ENCODE peak calls at places on chromosomes 2 and 18, in five cellular contexts. N is prostate gland, G is H54, A is transverse colon, I is stomach. S is an unnamed sample.

GRCh38 chr2:234556848-234557573 is 60.1 kb upstream of the ARL4C start:
- DNase-seq in N (peak; percentile 15), G (peak; percentile 38), I (peak; percentile 28), A (no peak), S (no peak)

GRCh38 chr2:227228061-227228667 is 63.7 kb downstream of the COL4A3 start:
- DNase-seq in A (peak; percentile 55), N (peak; percentile 63), G (no peak), I (peak; percentile 39), S (no peak)

GRCh38 chr18:28439870-28440269 is 262.9 kb upstream of the CDH2 start:
- DNase-seq in G (no peak), I (no peak), N (no peak), A (no peak), S (no peak)

GRCh38 chr2:132607407-132607806 is 62.6 kb downstream of the LYPD1 start:
- DNase-seq in G (no peak), A (no peak), I (no peak), N (no peak), S (no peak)

GRCh38 chr2:46364797-46365457 is 67.7 kb downstream of the EPAS1 start:
- DNase-seq in N (peak; percentile 29), I (peak; percentile 43), G (peak; percentile 30), A (peak; percentile 37), S (no peak)

GRCh38 chr2:234438322-234438977 is 58.4 kb downstream of the ARL4C start:
- DNase-seq in G (no peak), N (no peak), I (no peak), A (no peak), S (no peak)

GRCh38 chr2:73291093-73291460 is 2.3 kb downstream of the EGR4 start:
- DNase-seq in G (no peak), N (no peak), I (no peak), A (peak; percentile 45), S (no peak)

GRCh38 chr2:105397025-105397722 is 1.7 kb downstream of the FHL2 start:
- DNase-seq in I (no peak), A (peak; percentile 11), G (no peak), N (no peak), S (no peak)

GRCh38 chr18:79523221-79523737 is 127.5 kb downstream of the NFATC1 start:
- DNase-seq in I (no peak), G (no peak), N (no peak), A (no peak), S (no peak)

GRCh38 chr2:121356058-121356640 is 71.1 kb upstream of the TFCP2L1 start:
- DNase-seq in A (peak; percentile 59), I (peak; percentile 56), G (peak; percentile 48), N (peak; percentile 74), S (no peak)

GRCh38 chr2:32788106-32788505 is 158.6 kb upstream of the LTBP1 start:
- DNase-seq in A (no peak), N (no peak), I (no peak), G (no peak), S (no peak)

GRCh38 chr2:75431276-75431675 is 129.5 kb downstream of the EVA1A start:
- DNase-seq in G (no peak), N (no peak), I (no peak), A (no peak), S (no peak)

GRCh38 chr18:48850891-48851302 is 99.9 kb downstream of the SMAD7 start:
- DNase-seq in A (no peak), G (no peak), N (no peak), I (no peak), S (no peak)

GRCh38 chr2:187497858-187498463 is 49.9 kb upstream of the CALCRL start:
- DNase-seq in N (no peak), I (no peak), G (no peak), A (no peak), S (no peak)

GRCh38 chr2:152483276-152483996 is 148.5 kb downstream of the FMNL2 start:
- DNase-seq in G (no peak), I (no peak), N (no peak), A (no peak), S (no peak)

GRCh38 chr18:62569081-62569480 is 46.3 kb downstream of the ZCCHC2 start:
- DNase-seq in A (no peak), N (no peak), G (no peak), I (no peak), S (no peak)

GRCh38 chr18:78160961-78161656 is 818.5 kb upstream of the SALL3 start:
- DNase-seq in I (no peak), G (no peak), A (no peak), N (no peak), S (no peak)

GRCh38 chr2:168008796-168009195 is 238.6 kb downstream of the STK39 start:
- DNase-seq in G (no peak), A (peak; percentile 35), N (no peak), I (no peak), S (no peak)

GRCh38 chr2:161166538-161167409 is 6.5 kb downstream of the TANK start:
- DNase-seq in I (no peak), A (no peak), G (no peak), N (no peak), S (no peak)

GRCh38 chr2:196442211-196442610 is 197.3 kb upstream of the CCDC150 start:
- DNase-seq in G (no peak), N (no peak), A (no peak), I (no peak), S (no peak)

GRCh38 chr2:47032773-47033101 is 117.1 kb upstream of the MCFD2 start:
- DNase-seq in N (no peak), A (no peak), I (no peak), G (no peak), S (no peak)

GRCh38 chr2:241657851-241658254 is 20.4 kb downstream of the ATG4B start:
- DNase-seq in N (peak; percentile 51), G (no peak), A (no peak), I (no peak), S (no peak)

GRCh38 chr2:241658296-241658695 is 20.8 kb downstream of the ATG4B start:
- DNase-seq in G (no peak), N (no peak), A (no peak), I (no peak), S (no peak)

GRCh38 chr2:241655516-241656189 is 18.2 kb downstream of the ATG4B start:
- DNase-seq in G (no peak), N (no peak), I (no peak), A (no peak), S (no peak)

GRCh38 chr2:241654551-241654950 is 17.1 kb downstream of the ATG4B start:
- DNase-seq in N (no peak), I (no peak), A (no peak), G (no peak), S (no peak)

GRCh38 chr2:241656190-241656741 is 18.8 kb downstream of the ATG4B start:
- DNase-seq in A (no peak), G (no peak), N (no peak), I (no peak), S (no peak)
- TF ChIP-seq POLR2A in A (no peak), G (no peak), N (no peak), I (no peak), S (no peak)

GRCh38 chr2:188975497-188976102 is 1.4 kb downstream of the COL3A1 start:
- DNase-seq in N (no peak), A (peak; percentile 21), I (no peak), G (no peak), S (no peak)
- TF ChIP-seq POLR2A in N (no peak), A (peak; percentile 66), I (no peak), G (no peak), S (no peak)

GRCh38 chr18:22067109-22067508 is 102.3 kb upstream of the GATA6 start:
- DNase-seq in G (no peak), N (no peak), I (no peak), A (no peak), S (no peak)

GRCh38 chr18:22063672-22064071 is 105.7 kb upstream of the GATA6 start:
- DNase-seq in G (no peak), A (no peak), I (no peak), N (no peak), S (no peak)

GRCh38 chr18:22065311-22065710 is 104.1 kb upstream of the GATA6 start:
- DNase-seq in A (no peak), I (no peak), G (no peak), N (no peak), S (no peak)

GRCh38 chr18:22067682-22068081 is 101.7 kb upstream of the GATA6 start:
- DNase-seq in I (no peak), A (no peak), N (no peak), G (no peak), S (no peak)

DNA sequence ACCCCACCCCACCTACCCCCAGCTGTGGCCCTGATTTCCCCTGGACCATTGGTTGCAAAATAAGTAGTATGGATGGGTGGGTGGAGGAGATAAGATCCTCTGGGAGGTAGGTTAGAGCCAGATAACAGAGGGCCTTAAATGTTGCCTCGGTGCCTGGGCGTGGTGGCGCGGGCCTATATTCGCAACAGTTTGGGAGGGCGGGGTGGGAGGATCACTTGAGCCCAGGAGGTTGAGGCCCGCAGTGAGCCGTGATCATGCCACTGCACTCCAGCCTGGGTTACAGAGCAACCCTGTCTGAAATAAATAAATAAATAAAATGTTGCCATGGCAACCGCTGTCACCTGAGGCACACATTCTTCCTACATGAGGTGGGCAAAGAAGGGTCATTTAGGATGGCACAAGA is 103.3 kb upstream of the GATA6 start:
- DNase-seq in G (no peak), A (no peak), I (no peak), N (no peak), S (no peak)
- TF ChIP-seq POLR2A in G (no peak), A (no peak), I (no peak), N (no peak), S (no peak)

DNA sequence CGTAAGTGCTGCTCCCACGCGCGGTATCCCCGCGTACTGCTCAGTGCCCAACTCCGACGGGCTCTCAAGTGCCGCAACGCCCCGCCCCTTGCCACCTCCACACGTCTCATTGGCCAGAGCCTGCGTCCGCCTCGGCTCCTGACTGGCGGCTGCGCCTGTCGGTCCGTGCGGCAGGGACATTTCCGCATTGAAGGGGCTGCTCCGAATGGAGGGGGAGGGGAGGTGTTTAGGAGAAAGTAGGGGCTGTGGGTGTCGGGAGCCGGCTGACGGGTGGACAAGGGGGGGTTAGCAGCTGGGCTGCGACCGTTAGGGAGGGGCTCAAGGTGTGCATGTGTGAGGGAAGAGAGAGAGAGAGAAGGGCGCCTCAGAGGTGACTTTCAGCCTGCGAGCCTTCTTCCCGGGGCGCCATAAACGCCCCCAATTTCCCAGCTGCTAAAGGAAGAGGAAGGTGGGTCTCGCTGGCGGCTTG is 877 bp upstream of the UGP2 start:
- DNase-seq in G (peak; percentile 81), I (peak; percentile 99), A (peak; percentile 99), N (peak; percentile 99), S (peak; percentile 93)
- TF ChIP-seq POLR2A in G (peak; percentile 100), I (no peak), A (peak; percentile 99), N (peak; percentile 100), S (no peak)

DNA sequence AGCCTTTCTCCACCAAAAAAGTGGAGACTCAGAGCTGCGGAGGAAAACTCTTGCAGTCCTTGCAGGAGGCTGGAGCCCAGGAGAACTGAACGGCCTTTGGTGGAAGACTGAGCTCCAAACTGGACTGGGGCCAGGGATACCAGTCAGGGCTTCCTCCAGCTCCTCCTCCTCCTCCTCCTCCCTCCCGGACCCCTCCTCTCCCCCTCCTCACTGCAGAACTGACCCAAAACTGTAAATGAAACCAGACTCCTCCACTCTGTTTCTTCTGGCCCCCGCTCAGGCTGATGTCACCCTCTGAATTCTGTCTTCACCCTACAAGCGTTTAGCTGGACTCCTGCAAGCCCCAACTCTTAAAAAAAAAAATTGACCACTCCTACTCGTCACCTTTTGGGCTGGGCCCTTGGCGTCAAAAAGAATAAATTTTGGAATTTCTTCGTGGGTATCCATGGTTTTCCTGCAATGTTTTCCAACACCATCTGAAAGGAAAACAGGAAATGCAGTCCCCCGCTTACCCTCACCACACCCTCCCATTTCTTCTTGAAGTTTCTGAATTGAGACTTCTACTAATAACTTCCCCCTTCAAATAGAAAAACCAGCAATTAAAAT is at the start of gene COL6A3:
- DNase-seq in G (no peak), I (no peak), N (no peak), A (peak; percentile 43), S (no peak)
- TF ChIP-seq POLR2A in G (peak; percentile 19), I (no peak), N (no peak), A (peak; percentile 39), S (peak; percentile 37)

S was measured in esophagus squamous epithelium.